ENCODE peak calls at places on chromosomes 2 and 18, in nine cellular contexts. Z, G, F, R, W, O, N, J and Y are unnamed samples.

GRCh38 chr2:64203131-64204005 is 59.1 kb upstream of the PELI1 start:
- DNase-seq in Z (no peak), G (no peak), F (no peak), R (no peak), W (no peak), O (no peak), N (no peak), J (no peak), Y (no peak)

GRCh38 chr2:136162438-136162837 is 44.5 kb upstream of the CXCR4 start:
- DNase-seq in Z (no peak), G (no peak), F (no peak), R (no peak), W (no peak), O (no peak), N (no peak), J (no peak), Y (no peak)

GRCh38 chr2:29841386-29842004 is 79.9 kb downstream of the ALK start:
- DNase-seq in Z (peak), G (peak), F (peak), R (no peak), W (peak), O (no peak), N (peak), J (no peak), Y (no peak)

GRCh38 chr2:67215214-67215613 is 181.9 kb upstream of the ETAA1 start:
- DNase-seq in Z (peak), G (no peak), F (peak), R (peak), W (peak), O (peak), N (peak), J (peak), Y (no peak)

GRCh38 chr2:239819974-239820555 is 205.1 kb downstream of the NDUFA10 start:
- DNase-seq in Z (peak), G (no peak), F (no peak), R (peak), W (no peak), O (no peak), N (no peak), J (no peak), Y (peak)

GRCh38 chr2:112488201-112488600 is 6.2 kb downstream of the TTL start:
- DNase-seq in Z (no peak), G (no peak), F (no peak), R (no peak), W (no peak), O (no peak), N (no peak), J (no peak), Y (no peak)

GRCh38 chr2:223262946-223263345 is 211.0 kb downstream of the KCNE4 start:
- DNase-seq in Z (no peak), G (no peak), F (no peak), R (no peak), W (peak), O (no peak), N (no peak), J (no peak), Y (no peak)

GRCh38 chr18:39938678-39939077 is 2016.4 kb upstream of the PIK3C3 start:
- DNase-seq in Z (no peak), G (no peak), F (no peak), R (no peak), W (no peak), O (no peak), N (no peak), J (no peak), Y (no peak)

GRCh38 chr18:10514621-10515020 is 11.2 kb upstream of the NAPG start:
- DNase-seq in Z (no peak), G (no peak), F (no peak), R (no peak), W (no peak), O (no peak), N (no peak), J (no peak), Y (no peak)

GRCh38 chr18:63882333-63883141 is 5.0 kb upstream of the SERPINB2 start:
- DNase-seq in Z (peak), G (no peak), F (no peak), R (peak), W (no peak), O (no peak), N (peak), J (no peak), Y (no peak)

GRCh38 chr2:61807036-61807757 is 46.7 kb downstream of the FAM161A start:
- DNase-seq in Z (no peak), G (no peak), F (no peak), R (no peak), W (no peak), O (no peak), N (no peak), J (no peak), Y (no peak)

GRCh38 chr18:77164762-77165485 is 32.3 kb upstream of the MBP start:
- DNase-seq in Z (no peak), G (no peak), F (no peak), R (no peak), W (no peak), O (no peak), N (no peak), J (no peak), Y (no peak)

GRCh38 chr2:196750977-196751631 is 48.4 kb downstream of the GTF3C3 start:
- DNase-seq in Z (peak), G (peak), F (peak), R (no peak), W (peak), O (peak), N (peak), J (peak), Y (peak)

GRCh38 chr2:183038341-183039300 is at the start of gene NCKAP1:
- DNase-seq in Z (peak), G (peak), F (peak), R (peak), W (peak), O (peak), N (peak), J (peak), Y (peak)

GRCh38 chr2:11716689-11717321 is 29.6 kb upstream of the LPIN1 start:
- DNase-seq in Z (peak), G (peak), F (no peak), R (no peak), W (no peak), O (no peak), N (no peak), J (no peak), Y (no peak)

GRCh38 chr2:212863185-212863588 is 288.2 kb downstream of the IKZF2 start:
- DNase-seq in Z (peak), G (peak), F (no peak), R (no peak), W (peak), O (no peak), N (no peak), J (no peak), Y (no peak)

GRCh38 chr2:217069263-217070042 is 209.6 kb upstream of the TNP1 start:
- DNase-seq in Z (no peak), G (no peak), F (no peak), R (no peak), W (no peak), O (no peak), N (no peak), J (no peak), Y (no peak)

GRCh38 chr18:59560556-59560955 is 136.7 kb downstream of the CCBE1 start:
- DNase-seq in Z (no peak), G (no peak), F (no peak), R (no peak), W (no peak), O (no peak), N (no peak), J (no peak), Y (no peak)

GRCh38 chr2:109188485-109188868 is 59.5 kb downstream of the SH3RF3 start:
- DNase-seq in Z (no peak), G (no peak), F (no peak), R (no peak), W (peak), O (no peak), N (no peak), J (no peak), Y (no peak)

GRCh38 chr2:172081248-172082022 is 3.9 kb upstream of the DLX1 start:
- DNase-seq in Z (no peak), G (no peak), F (no peak), R (peak), W (peak), O (no peak), N (no peak), J (no peak), Y (no peak)

GRCh38 chr2:199228887-199229819 is 228.6 kb downstream of the SATB2 start:
- DNase-seq in Z (peak), G (no peak), F (no peak), R (no peak), W (no peak), O (no peak), N (peak), J (no peak), Y (no peak)

GRCh38 chr2:206031950-206032567 is 53.9 kb downstream of the INO80D start:
- DNase-seq in Z (no peak), G (no peak), F (no peak), R (no peak), W (no peak), O (no peak), N (no peak), J (no peak), Y (no peak)

GRCh38 chr18:63322908-63323634 is 3.5 kb upstream of the BCL2 start:
- DNase-seq in Z (peak), G (peak), F (peak), R (no peak), W (peak), O (no peak), N (peak), J (peak), Y (no peak)

GRCh38 chr2:127891806-127892205 is 6.0 kb upstream of the AMMECR1L start:
- DNase-seq in Z (no peak), G (no peak), F (no peak), R (no peak), W (peak), O (no peak), N (no peak), J (peak), Y (no peak)

GRCh38 chr2:75523313-75524275 is 37.1 kb downstream of the EVA1A start:
- DNase-seq in Z (peak), G (no peak), F (peak), R (no peak), W (no peak), O (no peak), N (peak), J (no peak), Y (no peak)

GRCh38 chr2:65070172-65070830 is 14.1 kb downstream of the CEP68 start:
- DNase-seq in Z (peak), G (peak), F (no peak), R (no peak), W (no peak), O (no peak), N (no peak), J (no peak), Y (no peak)

GRCh38 chr18:55405655-55406373 is 182.2 kb downstream of the TCF4 start:
- DNase-seq in Z (peak), G (no peak), F (peak), R (no peak), W (no peak), O (peak), N (peak), J (peak), Y (peak)

GRCh38 chr18:76496200-76496890 is 1.3 kb upstream of the ZNF516 start:
- DNase-seq in Z (peak), G (peak), F (no peak), R (peak), W (peak), O (peak), N (peak), J (peak), Y (peak)

GRCh38 chr2:188293601-188294482 is 2.2 kb downstream of the GULP1 start:
- DNase-seq in Z (peak), G (no peak), F (peak), R (peak), W (no peak), O (peak), N (no peak), J (peak), Y (peak)

GRCh38 chr2:9234680-9235387 is 28.2 kb downstream of the ASAP2 start:
- DNase-seq in Z (peak), G (no peak), F (peak), R (no peak), W (no peak), O (no peak), N (peak), J (no peak), Y (no peak)

GRCh38 chr2:239290618-239291504 is 110.0 kb downstream of the HDAC4 start:
- DNase-seq in Z (no peak), G (no peak), F (no peak), R (peak), W (peak), O (peak), N (no peak), J (no peak), Y (peak)

GRCh38 chr2:26363323-26363722 is 16.7 kb upstream of the ADGRF3 start:
- DNase-seq in Z (peak), G (no peak), F (no peak), R (no peak), W (no peak), O (no peak), N (no peak), J (no peak), Y (no peak)

GRCh38 chr2:26356771-26357170 is 10.2 kb upstream of the ADGRF3 start:
- DNase-seq in Z (no peak), G (no peak), F (no peak), R (no peak), W (no peak), O (no peak), N (no peak), J (no peak), Y (no peak)

GRCh38 chr2:26355038-26355995 is 8.7 kb upstream of the ADGRF3 start:
- DNase-seq in Z (peak), G (no peak), F (peak), R (no peak), W (peak), O (no peak), N (peak), J (no peak), Y (no peak)

GRCh38 chr2:26363958-26364357 is 17.4 kb upstream of the ADGRF3 start:
- DNase-seq in Z (no peak), G (no peak), F (no peak), R (no peak), W (no peak), O (no peak), N (no peak), J (no peak), Y (no peak)

DNA sequence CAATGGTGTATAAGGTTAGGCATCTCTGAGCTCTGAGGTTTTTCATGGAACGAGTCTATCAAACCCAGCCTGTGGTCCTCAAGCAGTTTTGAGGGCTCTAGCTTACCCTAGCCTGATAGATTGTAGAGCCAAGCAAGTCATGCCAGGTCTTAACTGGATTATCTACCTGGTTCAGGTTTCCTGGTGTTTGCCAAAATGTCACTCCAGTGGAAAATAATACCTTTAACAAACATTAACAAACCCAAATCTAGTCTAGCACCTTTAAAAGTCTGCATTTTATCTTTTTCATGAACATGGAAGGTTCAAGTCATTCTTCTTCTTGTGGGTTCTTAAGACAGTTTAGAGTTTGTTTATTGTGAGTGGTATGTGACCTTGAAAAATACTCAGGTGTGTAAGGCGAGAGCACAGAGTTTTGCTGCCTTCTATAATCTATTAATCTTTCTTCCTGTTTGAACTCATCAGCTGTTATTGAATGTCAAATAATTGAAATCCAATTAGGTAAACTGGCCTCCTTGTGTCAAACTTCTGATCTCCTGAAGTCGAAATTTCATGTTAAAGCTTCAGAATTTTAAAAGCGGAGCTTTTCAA is 13.4 kb upstream of the ADGRF3 start:
- DNase-seq in Z (no peak), G (no peak), F (no peak), R (no peak), W (no peak), O (no peak), N (no peak), J (no peak), Y (no peak)
- H3K27ac ChIP-seq in Z (no peak), G (no peak), F (no peak), R (no peak), W (no peak), O (no peak), N (no peak), J (no peak), Y (no peak)

GRCh38 chr2:85754313-85755095 is 713 bp downstream of the ATOH8 start:
- DNase-seq in Z (peak), G (no peak), F (no peak), R (peak), W (peak), O (peak), N (no peak), J (no peak), Y (peak)

GRCh38 chr2:85757860-85758259 is 4.1 kb downstream of the ATOH8 start:
- DNase-seq in Z (no peak), G (no peak), F (no peak), R (no peak), W (no peak), O (no peak), N (no peak), J (no peak), Y (no peak)

GRCh38 chr2:85756822-85757435 is 3.1 kb downstream of the ATOH8 start:
- DNase-seq in Z (no peak), G (no peak), F (no peak), R (peak), W (no peak), O (no peak), N (no peak), J (peak), Y (no peak)

GRCh38 chr2:85755122-85756027 is 1.6 kb downstream of the ATOH8 start:
- DNase-seq in Z (peak), G (no peak), F (no peak), R (peak), W (no peak), O (no peak), N (no peak), J (peak), Y (peak)

DNA sequence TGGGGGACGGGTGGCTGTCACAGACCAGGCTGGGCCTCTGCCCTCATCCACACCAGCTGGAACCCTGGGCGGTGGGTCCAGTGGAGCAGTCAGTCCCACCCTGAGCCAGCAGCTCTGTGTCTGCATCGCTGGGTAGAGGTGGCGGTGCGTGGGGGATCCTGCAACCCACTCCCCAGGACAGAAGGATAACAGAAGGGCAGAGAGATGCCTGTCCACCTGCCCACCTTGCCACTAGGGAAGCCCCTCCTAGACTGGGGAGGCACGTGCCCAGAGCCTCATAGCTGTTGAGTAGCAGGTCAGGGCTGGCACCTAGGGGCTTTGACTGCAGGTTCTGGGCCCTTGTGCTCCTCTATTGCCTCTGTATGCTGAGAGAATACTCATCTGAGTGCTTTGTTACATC is 2.4 kb downstream of the ATOH8 start:
- DNase-seq in Z (no peak), G (no peak), F (no peak), R (peak), W (no peak), O (no peak), N (no peak), J (no peak), Y (peak)
- H3K4me3 ChIP-seq in Z (no peak), G (no peak), F (peak), R (peak), W (no peak), O (peak), N (peak), J (peak), Y (peak)

GRCh38 chr18:27948981-27949380 is 227.9 kb downstream of the CDH2 start:
- DNase-seq in Z (no peak), G (no peak), F (no peak), R (no peak), W (no peak), O (no peak), N (no peak), J (no peak), Y (no peak)
- TF ChIP-seq CTCF in Z (no peak), G (no peak), F (no peak), R (no peak), W (no peak), O (no peak), N (no peak), J (no peak), Y (no peak)

DNA sequence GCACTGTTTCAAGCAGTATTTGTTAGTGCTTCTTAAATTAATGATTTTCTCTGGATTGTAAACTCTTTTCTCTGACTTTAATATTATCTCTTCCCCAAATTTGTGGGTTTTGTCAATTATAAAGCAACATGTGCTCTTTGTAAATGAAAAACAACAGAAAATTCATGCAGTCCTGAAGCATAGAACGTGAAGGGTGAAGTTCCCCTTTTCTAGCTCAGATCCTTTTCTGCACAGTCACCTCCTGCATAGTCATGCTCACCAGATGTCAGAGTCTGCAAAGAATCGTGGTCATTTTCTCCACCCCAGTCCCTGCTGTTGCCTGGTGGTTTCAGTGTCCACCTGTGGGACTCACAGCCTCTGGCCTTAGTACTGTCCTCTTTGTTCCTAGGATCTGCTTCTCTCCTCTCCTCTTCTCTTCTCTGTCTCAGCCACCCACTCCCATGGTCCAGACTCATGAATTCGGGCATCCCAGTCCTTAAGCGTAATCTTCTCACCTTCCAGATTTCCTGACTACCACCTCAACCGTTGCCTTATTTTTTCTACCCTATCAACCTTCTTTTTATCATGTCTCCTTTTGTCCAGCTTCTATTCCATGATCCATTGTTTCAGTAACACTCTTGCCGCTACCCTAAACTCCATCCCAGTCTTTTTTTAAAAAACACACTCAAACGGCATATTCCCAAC is 229.1 kb downstream of the RTP5 start:
- DNase-seq in Z (no peak), G (peak), F (no peak), R (no peak), W (no peak), O (no peak), N (no peak), J (peak), Y (no peak)
- H3K27ac ChIP-seq in Z (no peak), G (no peak), F (no peak), R (no peak), W (no peak), O (no peak), N (no peak), J (no peak), Y (no peak)

GRCh38 chr2:142321706-142322280 is 191.0 kb upstream of the LRP1B start:
- DNase-seq in Z (no peak), G (no peak), F (no peak), R (no peak), W (no peak), O (no peak), N (no peak), J (no peak), Y (no peak)

GRCh38 chr2:142325870-142326269 is 195.1 kb upstream of the LRP1B start:
- DNase-seq in Z (no peak), G (no peak), F (no peak), R (no peak), W (no peak), O (no peak), N (no peak), J (no peak), Y (no peak)

DNA sequence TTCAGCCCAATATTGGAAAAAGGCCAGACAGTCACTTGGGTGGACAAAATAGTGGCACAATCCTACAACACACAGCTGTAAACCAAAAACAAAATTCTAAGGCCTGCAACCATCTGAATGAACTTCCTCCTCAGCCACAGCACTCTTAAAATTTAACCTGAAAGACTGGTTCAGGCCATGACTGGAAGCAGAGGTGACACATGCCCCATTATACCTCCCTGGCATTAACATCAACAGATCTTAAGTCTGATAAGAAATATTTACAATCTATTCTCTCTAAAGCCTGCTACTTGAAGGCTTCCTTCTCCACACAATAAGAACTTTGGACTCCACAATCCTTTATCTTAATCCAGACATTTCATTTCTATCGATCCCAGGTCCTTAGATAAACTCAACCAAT is 192.4 kb upstream of the LRP1B start:
- DNase-seq in Z (no peak), G (no peak), F (no peak), R (no peak), W (no peak), O (no peak), N (no peak), J (no peak), Y (no peak)
- H3K4me3 ChIP-seq in Z (no peak), G (no peak), F (no peak), R (no peak), W (no peak), O (no peak), N (no peak), J (no peak), Y (no peak)